ENCODE peak calls at places on chromosomes 7 and 10, in nine cellular contexts. F is naive thymus-derived CD4-positive, alpha-beta T cell; I is osteocyte; E is SW480; O is activated CD4-positive, alpha-beta memory T cell treated with anti-CD3 and anti-CD28 coated beads for 36 hours; J is caudate nucleus; B is lower leg skin; H is brain microvascular endothelial cell; K is glutamatergic neuron. T is an unnamed sample.
A peak's percentile ranks its signal among the peaks of the same experiment; 100 is the strongest.

GRCh38 chr7:15457959-15458955 is 103.6 kb downstream of the AGMO start:
- DNase-seq in F (no peak), I (no peak), E (no peak), O (no peak), J (no peak), B (no peak), H (no peak), K (no peak), T (no peak)

GRCh38 chr7:35722054-35722849 is 27.3 kb upstream of the HERPUD2 start:
- DNase-seq in F (no peak), I (no peak), E (no peak), O (peak; percentile 73), J (no peak), B (no peak), H (no peak), K (no peak), T (no peak)

GRCh38 chr10:36716291-36716690 is 409.1 kb upstream of the ANKRD30A start:
- DNase-seq in F (no peak), I (no peak), E (no peak), O (no peak), J (no peak), B (no peak), H (no peak), K (no peak), T (peak; percentile 2)

GRCh38 chr10:70886921-70887665 is 1.3 kb downstream of the PCBD1 start:
- DNase-seq in F (no peak), I (no peak), E (no peak), O (no peak), J (no peak), B (no peak), H (no peak), K (no peak), T (no peak)

GRCh38 chr7:141533149-141533949 is 17.9 kb upstream of the AGK start:
- DNase-seq in F (peak; percentile 57), I (no peak), E (peak; percentile 59), O (peak; percentile 71), J (peak; percentile 26), B (no peak), H (peak; percentile 53), K (peak; percentile 75), T (peak; percentile 62)

GRCh38 chr7:77427996-77428603 is 12.0 kb upstream of the GSAP start:
- DNase-seq in F (no peak), I (no peak), E (peak; percentile 67), O (peak; percentile 34), J (no peak), B (no peak), H (peak; percentile 63), K (no peak), T (peak; percentile 95)

GRCh38 chr7:132072873-132073272 is 503.4 kb downstream of the PLXNA4 start:
- DNase-seq in F (no peak), I (no peak), E (no peak), O (no peak), J (no peak), B (peak; percentile 72), H (no peak), K (no peak), T (no peak)

GRCh38 chr7:40507166-40507565 is 372.4 kb downstream of the SUGCT start:
- DNase-seq in F (no peak), I (no peak), E (no peak), O (no peak), J (no peak), B (no peak), H (no peak), K (no peak), T (no peak)

GRCh38 chr7:30091431-30092386 is 43.1 kb upstream of the MTURN start:
- DNase-seq in F (no peak), I (no peak), E (no peak), O (no peak), J (no peak), B (no peak), H (no peak), K (no peak), T (peak; percentile 71)

GRCh38 chr10:46022978-46023702 is 7.3 kb downstream of the NCOA4 start:
- DNase-seq in F (peak; percentile 85), I (peak; percentile 95), E (peak; percentile 89), O (peak; percentile 91), J (peak; percentile 83), B (peak; percentile 98), H (peak; percentile 92), K (peak; percentile 95), T (peak; percentile 95)

GRCh38 chr10:124591123-124591495 is 129.5 kb downstream of the LHPP start:
- DNase-seq in F (no peak), I (no peak), E (no peak), O (no peak), J (no peak), B (no peak), H (no peak), K (peak; percentile 4), T (no peak)

GRCh38 chr10:77710759-77711682 is 73.4 kb upstream of the KCNMA1 start:
- DNase-seq in F (peak; percentile 82), I (peak; percentile 95), E (peak; percentile 44), O (peak; percentile 79), J (peak; percentile 28), B (peak; percentile 95), H (peak; percentile 57), K (peak; percentile 93), T (peak; percentile 31)

GRCh38 chr7:43119371-43120069 is 7.1 kb downstream of the HECW1 start:
- DNase-seq in F (no peak), I (no peak), E (no peak), O (no peak), J (no peak), B (no peak), H (peak; percentile 77), K (no peak), T (peak; percentile 55)

GRCh38 chr7:109844362-109844761 is 1246.6 kb upstream of the LRRN3 start:
- DNase-seq in F (no peak), I (no peak), E (peak; percentile 7), O (no peak), J (no peak), B (no peak), H (peak; percentile 9), K (no peak), T (no peak)

GRCh38 chr7:12518920-12519681 is 51.4 kb upstream of the SCIN start:
- DNase-seq in F (no peak), I (no peak), E (peak; percentile 49), O (no peak), J (no peak), B (no peak), H (no peak), K (peak; percentile 32), T (no peak)

GRCh38 chr10:96516337-96516736 is 2.6 kb upstream of the TLL2 start:
- DNase-seq in F (no peak), I (no peak), E (no peak), O (no peak), J (no peak), B (no peak), H (no peak), K (no peak), T (no peak)

GRCh38 chr7:33065981-33066380 is 3.4 kb upstream of the NT5C3A start:
- DNase-seq in F (no peak), I (no peak), E (no peak), O (no peak), J (no peak), B (no peak), H (no peak), K (no peak), T (no peak)

GRCh38 chr10:87705339-87705738 is 45.7 kb downstream of the PAPSS2 start:
- DNase-seq in F (no peak), I (no peak), E (no peak), O (no peak), J (no peak), B (no peak), H (no peak), K (no peak), T (no peak)

GRCh38 chr10:24242562-24242961 is 33.6 kb downstream of the KIAA1217 start:
- DNase-seq in F (no peak), I (no peak), E (no peak), O (no peak), J (no peak), B (no peak), H (no peak), K (no peak), T (no peak)

GRCh38 chr7:121960678-121961461 is 87.9 kb downstream of the PTPRZ1 start:
- DNase-seq in F (no peak), I (no peak), E (peak; percentile 40), O (no peak), J (no peak), B (no peak), H (peak; percentile 94), K (no peak), T (peak; percentile 27)

GRCh38 chr7:14905764-14906163 is 3.2 kb upstream of the DGKB start:
- DNase-seq in F (no peak), I (no peak), E (no peak), O (no peak), J (no peak), B (no peak), H (no peak), K (no peak), T (no peak)

GRCh38 chr7:139901840-139902370 is 72.8 kb downstream of the TBXAS1 start:
- DNase-seq in F (no peak), I (no peak), E (no peak), O (no peak), J (no peak), B (no peak), H (no peak), K (no peak), T (no peak)

GRCh38 chr7:332646-333398 is 42.9 kb downstream of the FOXL3 start:
- DNase-seq in F (peak; percentile 90), I (peak; percentile 93), E (peak; percentile 94), O (peak; percentile 92), J (peak; percentile 58), B (peak; percentile 93), H (peak; percentile 33), K (peak; percentile 91), T (no peak)

GRCh38 chr7:124246262-124246863 is 213.5 kb upstream of the TMEM229A start:
- DNase-seq in F (no peak), I (no peak), E (peak; percentile 57), O (no peak), J (no peak), B (no peak), H (no peak), K (no peak), T (no peak)

GRCh38 chr10:98438715-98439114 is 8.0 kb downstream of the HPS1 start:
- DNase-seq in F (no peak), I (peak; percentile 38), E (no peak), O (no peak), J (no peak), B (no peak), H (no peak), K (no peak), T (no peak)

GRCh38 chr10:77163670-77164348 is 473.8 kb downstream of the KCNMA1 start:
- DNase-seq in F (no peak), I (peak; percentile 86), E (peak; percentile 74), O (no peak), J (no peak), B (peak; percentile 84), H (peak; percentile 99), K (peak; percentile 39), T (peak; percentile 96)

GRCh38 chr7:77940647-77941046 is 142.1 kb downstream of the PHTF2 start:
- DNase-seq in F (no peak), I (no peak), E (peak; percentile 67), O (peak; percentile 18), J (no peak), B (no peak), H (peak; percentile 33), K (no peak), T (peak; percentile 35)

GRCh38 chr10:822661-823367 is 108.7 kb downstream of the LARP4B start:
- DNase-seq in F (no peak), I (peak; percentile 80), E (no peak), O (no peak), J (no peak), B (peak; percentile 56), H (no peak), K (no peak), T (no peak)

GRCh38 chr7:114085592-114086490 is 167.0 kb upstream of the PPP1R3A start:
- DNase-seq in F (peak; percentile 40), I (peak; percentile 94), E (peak; percentile 77), O (peak; percentile 52), J (peak; percentile 31), B (peak; percentile 95), H (peak; percentile 81), K (peak; percentile 75), T (peak; percentile 71)

GRCh38 chr7:66236713-66237303 is 31.7 kb downstream of the TPST1 start:
- DNase-seq in F (no peak), I (no peak), E (peak; percentile 37), O (no peak), J (no peak), B (no peak), H (no peak), K (no peak), T (no peak)

GRCh38 chr7:143901360-143901709 is 641 bp downstream of the TCAF1 start:
- DNase-seq in F (peak; percentile 33), I (no peak), E (no peak), O (no peak), J (no peak), B (peak; percentile 87), H (peak; percentile 52), K (peak; percentile 48), T (peak; percentile 30)